ENCODE peak calls at places on chromosomes 1 and 21, in ten cellular contexts. One of them, this sample, is unnamed.

GRCh38 chr1:21522525-21523038 is 13.4 kb downstream of the ALPL start:
- DNase-seq in neural progenitor cell: no peak
- DNase-seq in BJ: no peak
- DNase-seq in lung: no peak
- DNase-seq in foreskin fibroblast: no peak
- DNase-seq in progenitor cell of endocrine pancreas: no peak
- DNase-seq in psoas muscle: no peak
- DNase-seq in heart left ventricle: no peak
- DNase-seq in fibroblast of mammary gland: no peak
- DNase-seq in stomach: no peak
- DNase-seq in this sample: no peak

GRCh38 chr1:50917128-50917795 is 42.8 kb downstream of the FAF1 start:
- DNase-seq in lung: no peak
- DNase-seq in fibroblast of mammary gland: no peak
- DNase-seq in foreskin fibroblast: no peak
- DNase-seq in neural progenitor cell: no peak
- DNase-seq in progenitor cell of endocrine pancreas: no peak
- DNase-seq in BJ: no peak
- DNase-seq in stomach: no peak
- DNase-seq in psoas muscle: no peak
- DNase-seq in heart left ventricle: no peak
- DNase-seq in this sample: no peak

GRCh38 chr1:206427296-206427695 is 43.0 kb upstream of the IKBKE start:
- DNase-seq in stomach: no peak
- DNase-seq in lung: no peak
- DNase-seq in BJ: no peak
- DNase-seq in heart left ventricle: no peak
- DNase-seq in foreskin fibroblast: no peak
- DNase-seq in progenitor cell of endocrine pancreas: no peak
- DNase-seq in fibroblast of mammary gland: no peak
- DNase-seq in psoas muscle: no peak
- DNase-seq in neural progenitor cell: no peak
- DNase-seq in this sample: no peak

GRCh38 chr1:97145321-97145956 is 423.9 kb downstream of the PTBP2 start:
- DNase-seq in foreskin fibroblast: peak
- DNase-seq in neural progenitor cell: peak
- DNase-seq in heart left ventricle: no peak
- DNase-seq in progenitor cell of endocrine pancreas: no peak
- DNase-seq in psoas muscle: no peak
- DNase-seq in stomach: no peak
- DNase-seq in lung: no peak
- DNase-seq in BJ: peak
- DNase-seq in fibroblast of mammary gland: peak
- DNase-seq in this sample: no peak

GRCh38 chr21:43262427-43262826 is 93.6 kb downstream of the CRYAA start:
- DNase-seq in neural progenitor cell: no peak
- DNase-seq in BJ: no peak
- DNase-seq in foreskin fibroblast: no peak
- DNase-seq in heart left ventricle: peak
- DNase-seq in fibroblast of mammary gland: no peak
- DNase-seq in stomach: no peak
- DNase-seq in lung: no peak
- DNase-seq in progenitor cell of endocrine pancreas: no peak
- DNase-seq in psoas muscle: peak
- DNase-seq in this sample: peak

GRCh38 chr1:20440785-20441200 is 45.2 kb downstream of the CAMK2N1 start:
- DNase-seq in lung: peak
- DNase-seq in fibroblast of mammary gland: peak
- DNase-seq in progenitor cell of endocrine pancreas: no peak
- DNase-seq in foreskin fibroblast: peak
- DNase-seq in heart left ventricle: no peak
- DNase-seq in BJ: no peak
- DNase-seq in neural progenitor cell: peak
- DNase-seq in psoas muscle: peak
- DNase-seq in stomach: peak
- DNase-seq in this sample: no peak

GRCh38 chr1:206832352-206832751 is 33.1 kb upstream of the IL20 start:
- DNase-seq in BJ: no peak
- DNase-seq in foreskin fibroblast: no peak
- DNase-seq in heart left ventricle: no peak
- DNase-seq in progenitor cell of endocrine pancreas: no peak
- DNase-seq in psoas muscle: no peak
- DNase-seq in stomach: no peak
- DNase-seq in fibroblast of mammary gland: no peak
- DNase-seq in lung: no peak
- DNase-seq in neural progenitor cell: no peak
- DNase-seq in this sample: no peak

GRCh38 chr1:1213153-1213918 is 617 bp downstream of the TNFRSF4 start:
- DNase-seq in heart left ventricle: peak
- DNase-seq in stomach: peak
- DNase-seq in BJ: no peak
- DNase-seq in lung: no peak
- DNase-seq in psoas muscle: peak
- DNase-seq in foreskin fibroblast: no peak
- DNase-seq in fibroblast of mammary gland: no peak
- DNase-seq in neural progenitor cell: no peak
- DNase-seq in progenitor cell of endocrine pancreas: no peak
- DNase-seq in this sample: peak

GRCh38 chr1:150551784-150552691 is 2.8 kb downstream of the ADAMTSL4 start:
- DNase-seq in BJ: peak
- DNase-seq in stomach: peak
- DNase-seq in progenitor cell of endocrine pancreas: no peak
- DNase-seq in fibroblast of mammary gland: peak
- DNase-seq in neural progenitor cell: peak
- DNase-seq in foreskin fibroblast: peak
- DNase-seq in heart left ventricle: peak
- DNase-seq in lung: peak
- DNase-seq in psoas muscle: peak
- DNase-seq in this sample: peak

GRCh38 chr1:56295949-56296929 is 283.1 kb downstream of the PLPP3 start:
- DNase-seq in progenitor cell of endocrine pancreas: no peak
- DNase-seq in lung: no peak
- DNase-seq in stomach: no peak
- DNase-seq in psoas muscle: no peak
- DNase-seq in heart left ventricle: no peak
- DNase-seq in foreskin fibroblast: no peak
- DNase-seq in fibroblast of mammary gland: no peak
- DNase-seq in BJ: no peak
- DNase-seq in neural progenitor cell: no peak
- DNase-seq in this sample: no peak

GRCh38 chr1:66356605-66357004 is 177.3 kb upstream of the SGIP1 start:
- DNase-seq in foreskin fibroblast: no peak
- DNase-seq in BJ: no peak
- DNase-seq in progenitor cell of endocrine pancreas: no peak
- DNase-seq in psoas muscle: no peak
- DNase-seq in fibroblast of mammary gland: no peak
- DNase-seq in heart left ventricle: no peak
- DNase-seq in neural progenitor cell: peak
- DNase-seq in stomach: no peak
- DNase-seq in lung: no peak
- DNase-seq in this sample: no peak

GRCh38 chr1:66357478-66358197 is 176.3 kb upstream of the SGIP1 start:
- DNase-seq in psoas muscle: no peak
- DNase-seq in neural progenitor cell: no peak
- DNase-seq in foreskin fibroblast: no peak
- DNase-seq in BJ: no peak
- DNase-seq in progenitor cell of endocrine pancreas: no peak
- DNase-seq in stomach: no peak
- DNase-seq in lung: no peak
- DNase-seq in heart left ventricle: no peak
- DNase-seq in fibroblast of mammary gland: no peak
- DNase-seq in this sample: no peak

GRCh38 chr1:66364578-66365391 is 169.2 kb upstream of the SGIP1 start:
- DNase-seq in lung: no peak
- DNase-seq in fibroblast of mammary gland: peak
- DNase-seq in heart left ventricle: no peak
- DNase-seq in psoas muscle: no peak
- DNase-seq in BJ: peak
- DNase-seq in progenitor cell of endocrine pancreas: no peak
- DNase-seq in stomach: no peak
- DNase-seq in neural progenitor cell: no peak
- DNase-seq in foreskin fibroblast: peak
- DNase-seq in this sample: no peak

GRCh38 chr1:66359815-66360214 is 174.1 kb upstream of the SGIP1 start:
- DNase-seq in foreskin fibroblast: peak
- DNase-seq in BJ: no peak
- DNase-seq in progenitor cell of endocrine pancreas: no peak
- DNase-seq in stomach: no peak
- DNase-seq in fibroblast of mammary gland: peak
- DNase-seq in lung: no peak
- DNase-seq in heart left ventricle: no peak
- DNase-seq in psoas muscle: no peak
- DNase-seq in neural progenitor cell: no peak
- DNase-seq in this sample: no peak

GRCh38 chr1:66360285-66360724 is 173.6 kb upstream of the SGIP1 start:
- DNase-seq in fibroblast of mammary gland: no peak
- DNase-seq in progenitor cell of endocrine pancreas: no peak
- DNase-seq in stomach: no peak
- DNase-seq in foreskin fibroblast: no peak
- DNase-seq in neural progenitor cell: no peak
- DNase-seq in psoas muscle: no peak
- DNase-seq in heart left ventricle: no peak
- DNase-seq in lung: no peak
- DNase-seq in BJ: no peak
- DNase-seq in this sample: no peak
- TF ChIP-seq CTCF in fibroblast of mammary gland: no peak
- TF ChIP-seq CTCF in progenitor cell of endocrine pancreas: peak
- TF ChIP-seq CTCF in stomach: no peak
- TF ChIP-seq CTCF in foreskin fibroblast: peak
- TF ChIP-seq CTCF in neural progenitor cell: peak
- TF ChIP-seq CTCF in psoas muscle: no peak
- TF ChIP-seq CTCF in heart left ventricle: no peak
- TF ChIP-seq CTCF in lung: no peak
- TF ChIP-seq CTCF in BJ: no peak
- TF ChIP-seq CTCF in this sample: peak

DNA sequence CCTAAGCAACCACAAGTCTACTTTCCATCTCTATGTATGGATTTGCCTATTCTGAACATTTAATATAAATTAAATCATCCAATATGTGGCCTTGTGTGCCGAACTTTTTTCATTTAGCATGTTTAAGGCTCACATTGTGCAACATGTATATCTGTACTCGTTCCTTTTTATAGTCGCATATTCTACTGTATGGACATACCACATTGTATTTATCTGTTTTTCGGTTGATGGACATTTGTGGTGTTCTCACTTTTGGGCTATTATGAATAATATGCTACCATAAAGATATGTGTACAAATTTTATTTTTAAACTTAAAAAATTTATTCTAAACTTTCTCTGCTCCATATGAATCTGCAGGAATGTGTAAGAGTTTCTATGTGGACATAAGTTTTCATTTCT is 13.0 kb downstream of the ZYG11A start:
- DNase-seq in lung: no peak
- DNase-seq in neural progenitor cell: no peak
- DNase-seq in progenitor cell of endocrine pancreas: no peak
- DNase-seq in stomach: no peak
- DNase-seq in foreskin fibroblast: no peak
- DNase-seq in BJ: no peak
- DNase-seq in heart left ventricle: no peak
- DNase-seq in psoas muscle: no peak
- DNase-seq in fibroblast of mammary gland: no peak
- DNase-seq in this sample: no peak
- TF ChIP-seq CTCF in lung: no peak
- TF ChIP-seq CTCF in neural progenitor cell: no peak
- TF ChIP-seq CTCF in progenitor cell of endocrine pancreas: no peak
- TF ChIP-seq CTCF in stomach: no peak
- TF ChIP-seq CTCF in foreskin fibroblast: no peak
- TF ChIP-seq CTCF in BJ: no peak
- TF ChIP-seq CTCF in heart left ventricle: no peak
- TF ChIP-seq CTCF in psoas muscle: no peak
- TF ChIP-seq CTCF in fibroblast of mammary gland: no peak
- TF ChIP-seq CTCF in this sample: no peak

GRCh38 chr1:208112380-208112779 is 131.8 kb downstream of the PLXNA2 start:
- DNase-seq in heart left ventricle: no peak
- DNase-seq in progenitor cell of endocrine pancreas: no peak
- DNase-seq in BJ: no peak
- DNase-seq in lung: no peak
- DNase-seq in fibroblast of mammary gland: no peak
- DNase-seq in stomach: no peak
- DNase-seq in psoas muscle: no peak
- DNase-seq in foreskin fibroblast: no peak
- DNase-seq in neural progenitor cell: no peak
- DNase-seq in this sample: no peak
- TF ChIP-seq CTCF in heart left ventricle: no peak
- TF ChIP-seq CTCF in progenitor cell of endocrine pancreas: no peak
- TF ChIP-seq CTCF in BJ: no peak
- TF ChIP-seq CTCF in lung: no peak
- TF ChIP-seq CTCF in fibroblast of mammary gland: no peak
- TF ChIP-seq CTCF in stomach: no peak
- TF ChIP-seq CTCF in psoas muscle: no peak
- TF ChIP-seq CTCF in foreskin fibroblast: no peak
- TF ChIP-seq CTCF in neural progenitor cell: no peak
- TF ChIP-seq CTCF in this sample: no peak

GRCh38 chr1:237794071-237794470 is 96.7 kb downstream of the ZP4 start:
- DNase-seq in foreskin fibroblast: no peak
- DNase-seq in stomach: no peak
- DNase-seq in progenitor cell of endocrine pancreas: no peak
- DNase-seq in heart left ventricle: no peak
- DNase-seq in neural progenitor cell: no peak
- DNase-seq in fibroblast of mammary gland: no peak
- DNase-seq in psoas muscle: no peak
- DNase-seq in lung: no peak
- DNase-seq in BJ: no peak
- DNase-seq in this sample: no peak

GRCh38 chr1:237795558-237795957 is 95.2 kb downstream of the ZP4 start:
- DNase-seq in foreskin fibroblast: no peak
- DNase-seq in BJ: no peak
- DNase-seq in psoas muscle: no peak
- DNase-seq in progenitor cell of endocrine pancreas: no peak
- DNase-seq in heart left ventricle: no peak
- DNase-seq in fibroblast of mammary gland: no peak
- DNase-seq in neural progenitor cell: no peak
- DNase-seq in stomach: no peak
- DNase-seq in lung: no peak
- DNase-seq in this sample: no peak

GRCh38 chr1:237804516-237804915 is 86.2 kb downstream of the ZP4 start:
- DNase-seq in stomach: no peak
- DNase-seq in BJ: no peak
- DNase-seq in heart left ventricle: no peak
- DNase-seq in foreskin fibroblast: no peak
- DNase-seq in neural progenitor cell: no peak
- DNase-seq in progenitor cell of endocrine pancreas: no peak
- DNase-seq in fibroblast of mammary gland: no peak
- DNase-seq in psoas muscle: no peak
- DNase-seq in lung: no peak
- DNase-seq in this sample: no peak

DNA sequence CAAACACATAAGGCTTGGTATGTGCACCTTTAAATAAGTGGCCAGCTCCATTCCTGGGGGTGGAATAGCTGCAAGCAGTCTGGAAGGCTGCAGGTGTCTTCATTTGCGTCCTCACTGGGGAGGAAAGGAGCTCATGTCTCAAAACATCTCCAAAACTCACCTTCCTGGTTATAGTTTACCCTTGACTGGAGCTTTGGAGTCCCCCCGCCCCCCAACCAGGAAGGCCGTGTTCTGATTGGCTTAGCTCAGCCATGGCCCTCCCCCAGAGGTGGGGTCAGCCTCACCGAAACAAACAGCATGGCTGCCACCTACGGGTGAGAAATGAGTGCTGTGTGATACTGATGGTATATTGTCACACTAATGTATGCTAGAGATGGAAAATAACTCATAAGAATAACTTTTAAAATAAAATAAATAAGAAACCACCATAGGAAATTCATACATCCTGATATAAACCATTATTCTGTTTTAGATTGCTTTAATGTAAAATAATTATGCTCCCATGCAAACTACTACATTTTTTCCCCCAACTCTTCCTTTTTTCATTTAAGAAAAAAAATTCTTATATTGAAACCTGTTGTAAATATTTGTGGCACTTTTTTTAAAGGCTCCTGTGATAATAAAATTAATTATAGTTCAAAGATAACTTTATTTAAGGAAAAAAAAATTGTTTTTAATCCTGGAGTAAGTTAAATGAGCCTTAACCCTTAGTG is 90.8 kb downstream of the ZP4 start:
- DNase-seq in lung: no peak
- DNase-seq in psoas muscle: no peak
- DNase-seq in stomach: peak
- DNase-seq in foreskin fibroblast: no peak
- DNase-seq in progenitor cell of endocrine pancreas: peak
- DNase-seq in BJ: no peak
- DNase-seq in neural progenitor cell: peak
- DNase-seq in heart left ventricle: no peak
- DNase-seq in fibroblast of mammary gland: peak
- DNase-seq in this sample: no peak
- TF ChIP-seq CTCF in lung: no peak
- TF ChIP-seq CTCF in psoas muscle: no peak
- TF ChIP-seq CTCF in stomach: no peak
- TF ChIP-seq CTCF in foreskin fibroblast: no peak
- TF ChIP-seq CTCF in progenitor cell of endocrine pancreas: peak
- TF ChIP-seq CTCF in BJ: no peak
- TF ChIP-seq CTCF in neural progenitor cell: peak
- TF ChIP-seq CTCF in heart left ventricle: no peak
- TF ChIP-seq CTCF in fibroblast of mammary gland: peak
- TF ChIP-seq CTCF in this sample: peak

This sample was measured in chondrocyte.